ENCODE peak calls at places on chromosomes 4 and X, in ten cellular contexts. J is kidney epithelial cell, Z is AG09309, U is cardiac fibroblast, S is Peyer's patch, O is left lung, K is body of pancreas, G is MM.1S, N is prostate gland, C is A549. F is an unnamed sample.

GRCh38 chr4:102730968-102731533 is 29.7 kb downstream of the MANBA start:
- DNase-seq in N (no peak), K (no peak), U (no peak), S (no peak), O (no peak), G (no peak), Z (no peak), J (no peak), C (no peak), F (no peak)

GRCh38 chr4:143406523-143406922 is 69.8 kb downstream of the GAB1 start:
- DNase-seq in O (peak), Z (no peak), C (no peak), J (no peak), U (peak), K (peak), G (no peak), S (peak), N (no peak), F (peak)

GRCh38 chr4:52715255-52715897 is 35.8 kb downstream of the ERVMER34-1 start:
- DNase-seq in U (no peak), S (no peak), N (no peak), C (no peak), K (no peak), J (no peak), O (no peak), Z (no peak), G (no peak), F (no peak)

GRCh38 chrX:14476169-14476568 is 53.2 kb upstream of the GLRA2 start:
- DNase-seq in S (no peak), N (peak), Z (no peak), G (no peak), U (no peak), O (no peak), J (no peak), C (no peak), K (no peak), F (peak)

GRCh38 chrX:88612870-88613329 is 134.1 kb upstream of the CPXCR1 start:
- DNase-seq in N (no peak), U (peak), O (no peak), G (peak), J (no peak), S (no peak), K (no peak), Z (no peak), C (no peak), F (no peak)

GRCh38 chrX:150856101-150856500 is 42.4 kb downstream of the CD99L2 start:
- DNase-seq in G (no peak), N (no peak), C (no peak), U (peak), O (no peak), J (peak), Z (no peak), K (no peak), S (no peak), F (no peak)

GRCh38 chr4:94939791-94940530 is 182.2 kb downstream of the BMPR1B start:
- DNase-seq in C (no peak), O (no peak), Z (no peak), N (no peak), S (no peak), U (no peak), G (no peak), K (no peak), J (no peak), F (peak)

GRCh38 chr4:64166365-64166764 is 242.9 kb downstream of the TECRL start:
- DNase-seq in G (peak), O (no peak), J (no peak), U (no peak), S (no peak), Z (no peak), C (no peak), K (no peak), N (no peak), F (no peak)

GRCh38 chr4:173752610-173753009 is 222.6 kb upstream of the HAND2 start:
- DNase-seq in N (no peak), C (peak), O (no peak), J (no peak), Z (no peak), G (peak), S (no peak), U (peak), K (peak), F (peak)

GRCh38 chrX:133495464-133496391 is 80.4 kb upstream of the GPC4 start:
- DNase-seq in U (peak), Z (peak), O (no peak), G (no peak), C (no peak), J (no peak), N (peak), K (peak), S (no peak), F (peak)

DNA sequence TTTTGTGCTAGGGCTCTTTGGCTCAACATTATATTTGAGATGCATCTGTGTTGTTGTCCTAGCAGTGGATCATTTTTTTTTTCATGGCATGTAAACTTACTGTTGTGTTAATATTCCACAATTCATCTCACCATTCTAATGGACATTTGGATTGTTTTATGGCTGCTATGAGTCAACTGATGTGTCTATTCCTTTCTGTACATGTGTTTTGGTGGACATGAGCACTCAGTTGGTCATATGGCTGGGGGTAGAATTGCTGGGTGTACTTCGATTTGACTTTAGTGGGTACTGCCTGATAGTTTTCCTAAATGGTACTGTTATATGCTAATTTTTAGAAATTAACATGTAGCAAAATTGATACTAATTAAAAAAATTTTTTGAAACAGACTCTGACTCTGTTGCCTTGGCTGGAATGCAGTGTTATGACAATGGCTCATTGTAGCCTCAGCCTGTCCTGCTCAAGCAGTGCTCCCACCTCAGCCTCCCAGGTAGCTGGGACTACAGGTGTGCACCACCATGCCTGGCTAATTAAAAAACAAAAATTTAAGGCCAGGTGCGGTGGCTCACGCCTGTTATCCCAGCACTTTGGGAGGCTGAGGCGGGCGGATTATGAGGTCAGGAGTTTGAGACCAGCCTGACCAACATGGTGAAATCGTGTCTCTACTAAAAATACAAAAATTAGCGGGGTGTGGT is 9.0 kb downstream of the FAM193A start:
- DNase-seq in G (no peak), K (no peak), O (no peak), U (no peak), N (no peak), S (no peak), J (no peak), C (no peak), Z (no peak), F (no peak)
- TF ChIP-seq CTCF in G (no peak), K (no peak), O (no peak), U (no peak), N (no peak), S (no peak), J (no peak), C (no peak), Z (no peak), F (no peak)

GRCh38 chr4:16230308-16230707 is 4.0 kb upstream of the TAPT1 start:
- DNase-seq in C (no peak), K (no peak), G (no peak), N (no peak), S (no peak), J (no peak), O (no peak), U (no peak), Z (no peak), F (no peak)

GRCh38 chr4:16227462-16227868 is 1.2 kb upstream of the TAPT1 start:
- DNase-seq in Z (no peak), C (peak), J (no peak), N (no peak), K (peak), U (peak), G (peak), S (peak), O (peak), F (peak)

GRCh38 chr4:16226816-16227461 is 668 bp upstream of the TAPT1 start:
- DNase-seq in K (peak), C (peak), N (peak), S (peak), Z (no peak), J (no peak), G (peak), O (peak), U (peak), F (no peak)

GRCh38 chr4:16231570-16232252 is 5.4 kb upstream of the TAPT1 start:
- DNase-seq in N (no peak), K (no peak), S (no peak), C (no peak), J (no peak), O (no peak), U (peak), G (no peak), Z (no peak), F (peak)

DNA sequence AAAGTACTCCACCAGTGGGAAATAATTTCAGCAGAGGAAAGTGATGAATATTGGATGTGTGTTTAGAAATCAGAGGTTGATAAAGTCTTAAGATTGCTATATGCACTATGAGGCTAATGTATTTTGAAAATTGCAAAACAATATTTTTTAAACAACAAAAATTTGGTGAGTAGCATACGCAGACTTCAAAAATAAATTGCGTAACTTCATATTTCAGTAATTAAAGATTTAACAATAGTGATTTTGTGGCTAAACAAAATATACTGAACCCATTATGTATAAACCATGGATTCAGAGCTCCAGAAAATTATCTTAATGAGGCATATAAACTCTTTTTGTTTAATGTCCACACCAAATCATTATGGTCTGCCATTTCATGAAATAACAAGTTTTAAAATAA is 3.3 kb upstream of the TAPT1 start:
- DNase-seq in K (no peak), Z (no peak), C (no peak), J (no peak), U (no peak), O (no peak), N (no peak), S (no peak), G (no peak), F (no peak)
- H3K4me3 ChIP-seq in K (no peak), Z (no peak), C (no peak), J (no peak), U (no peak), O (no peak), N (no peak), S (no peak), G (no peak), F (no peak)

GRCh38 chrX:12824944-12825343 is 33.7 kb downstream of the PRPS2 start:
- DNase-seq in K (no peak), J (no peak), Z (no peak), U (no peak), G (no peak), C (peak), O (no peak), S (no peak), N (no peak), F (no peak)
- TF ChIP-seq CTCF in K (no peak), J (no peak), Z (no peak), U (no peak), G (no peak), C (no peak), O (no peak), S (no peak), N (no peak), F (no peak)

DNA sequence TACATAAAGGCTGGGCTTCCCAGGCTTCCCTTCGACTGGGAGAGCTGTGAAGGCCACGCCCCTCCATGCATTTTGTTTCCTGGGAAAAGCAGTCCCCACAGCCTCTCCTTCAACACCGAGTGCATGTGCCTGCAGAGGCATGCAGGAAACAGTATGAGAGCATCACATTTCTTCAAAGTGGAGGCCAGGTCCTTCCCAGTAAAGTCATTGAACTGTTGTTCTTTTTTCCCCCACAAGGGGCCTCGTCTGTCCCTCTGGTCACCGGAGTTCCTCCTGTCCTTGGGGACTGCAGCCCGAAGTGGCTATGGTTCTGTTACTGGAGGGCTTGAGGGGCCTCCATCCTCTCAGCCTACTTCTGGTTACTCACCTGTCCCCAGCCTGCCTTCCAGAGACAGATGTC is 56.0 kb downstream of the RAI2 start:
- DNase-seq in G (no peak), Z (no peak), N (no peak), C (no peak), J (no peak), S (no peak), U (no peak), K (no peak), O (no peak), F (no peak)
- H3K4me3 ChIP-seq in G (no peak), Z (no peak), N (no peak), C (no peak), J (no peak), S (no peak), U (no peak), K (no peak), O (no peak), F (no peak)

GRCh38 chrX:11528623-11529022 is 137.1 kb downstream of the ARHGAP6 start:
- DNase-seq in J (no peak), Z (no peak), S (no peak), O (no peak), U (peak), C (no peak), G (no peak), N (no peak), K (no peak), F (no peak)

GRCh38 chrX:11533211-11533651 is 132.5 kb downstream of the ARHGAP6 start:
- DNase-seq in N (peak), G (peak), Z (peak), C (peak), S (no peak), U (peak), J (peak), K (no peak), O (no peak), F (peak)

GRCh38 chrX:11530621-11531020 is 135.1 kb downstream of the ARHGAP6 start:
- DNase-seq in S (no peak), C (no peak), U (peak), J (no peak), Z (no peak), O (no peak), N (no peak), K (no peak), G (no peak), F (peak)

GRCh38 chrX:11532291-11533075 is 133.2 kb downstream of the ARHGAP6 start:
- DNase-seq in J (no peak), O (no peak), K (no peak), C (peak), G (no peak), Z (no peak), N (no peak), S (no peak), U (peak), F (peak)

DNA sequence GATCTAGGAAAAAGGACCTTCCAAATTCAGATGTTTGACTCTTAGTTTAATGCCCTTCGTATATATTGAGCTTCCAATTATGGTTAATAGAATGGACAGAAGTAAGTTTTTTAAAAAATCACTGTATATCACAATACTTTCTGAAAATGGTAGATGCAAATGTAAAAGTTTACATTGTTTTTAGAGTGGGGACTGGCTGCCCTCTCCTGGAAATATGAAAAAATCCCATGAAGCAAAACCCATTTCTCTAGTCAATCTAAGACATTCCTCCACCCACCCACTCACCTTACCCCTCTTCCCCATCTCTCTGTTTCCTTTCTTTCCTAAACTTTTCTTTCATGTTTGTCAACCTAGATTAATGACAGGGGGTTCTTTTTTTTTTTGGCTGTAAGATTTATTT is 134.5 kb downstream of the ARHGAP6 start:
- DNase-seq in C (peak), Z (no peak), O (no peak), N (peak), S (no peak), G (peak), J (no peak), U (peak), K (no peak), F (peak)
- TF ChIP-seq CTCF in C (peak), Z (peak), O (no peak), N (peak), S (no peak), G (peak), J (no peak), U (peak), K (no peak), F (peak)

GRCh38 chrX:525134-525533 is 105.5 kb upstream of the SHOX start:
- DNase-seq in K (no peak), O (no peak), J (no peak), Z (no peak), N (no peak), C (no peak), U (no peak), S (no peak), G (no peak), F (no peak)
- H3K4me3 ChIP-seq in K (no peak), O (no peak), J (no peak), Z (no peak), N (no peak), C (no peak), U (no peak), S (no peak), G (no peak), F (no peak)

GRCh38 chr4:118682928-118683327 is 2.3 kb upstream of the METTL14 start:
- DNase-seq in S (no peak), G (peak), K (no peak), U (peak), Z (peak), J (no peak), O (no peak), C (peak), N (no peak), F (peak)

GRCh38 chr4:118676128-118676527 is 9.1 kb upstream of the METTL14 start:
- DNase-seq in U (no peak), J (no peak), Z (no peak), K (no peak), S (no peak), N (no peak), C (no peak), O (no peak), G (no peak), F (peak)

GRCh38 chr4:118683513-118683912 is 1.7 kb upstream of the METTL14 start:
- DNase-seq in S (no peak), Z (no peak), J (no peak), O (no peak), G (no peak), C (peak), K (no peak), U (peak), N (no peak), F (peak)

GRCh38 chr4:118684873-118685811 is at the start of gene METTL14:
- DNase-seq in J (peak), N (peak), O (peak), G (peak), Z (peak), S (peak), K (peak), C (peak), U (peak), F (peak)

GRCh38 chr4:118680808-118681207 is 4.4 kb upstream of the METTL14 start:
- DNase-seq in S (no peak), G (no peak), U (no peak), K (no peak), J (no peak), N (no peak), C (peak), Z (no peak), O (no peak), F (no peak)
- TF ChIP-seq CTCF in S (no peak), G (no peak), U (no peak), K (no peak), J (no peak), N (no peak), C (no peak), Z (no peak), O (no peak), F (no peak)

DNA sequence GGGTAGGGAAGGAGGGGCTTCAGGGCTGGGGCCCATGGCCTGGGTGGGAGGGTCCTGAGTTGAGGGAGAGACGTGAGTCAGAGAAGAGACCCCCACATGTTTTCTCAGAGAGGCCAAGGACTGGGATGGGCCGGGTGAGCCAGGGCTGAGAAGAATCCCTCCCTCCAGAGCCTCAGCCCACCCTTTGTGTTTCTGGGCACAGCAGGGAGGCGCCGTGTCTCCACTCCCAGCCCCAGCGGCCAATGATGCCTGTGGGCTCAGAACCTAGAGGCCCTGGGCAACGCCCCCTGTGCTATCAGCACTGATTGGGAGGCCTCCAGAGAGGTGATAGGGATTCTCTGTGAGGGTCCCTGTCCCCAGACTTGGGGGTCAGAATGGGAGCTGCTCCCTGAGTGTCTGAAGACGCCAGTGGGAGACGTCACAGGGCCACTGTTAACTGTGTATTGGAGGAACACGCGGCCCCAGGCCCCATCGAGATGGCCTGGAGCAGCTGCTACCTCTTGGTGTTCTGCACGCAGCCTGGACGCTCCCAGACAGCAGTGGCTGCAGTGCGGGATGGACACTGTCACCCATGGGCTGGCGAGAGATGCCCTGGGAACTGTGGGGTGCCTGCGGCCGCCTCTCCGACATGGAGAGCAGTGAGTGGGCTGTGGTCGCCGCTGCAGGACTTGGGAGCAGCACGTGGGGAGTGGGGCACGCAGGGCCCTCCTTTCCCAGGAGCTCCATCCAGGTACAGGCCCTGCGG is 8.5 kb downstream of the FGFRL1 start:
- DNase-seq in S (no peak), J (no peak), O (no peak), C (no peak), N (no peak), U (no peak), K (no peak), Z (no peak), G (no peak), F (no peak)
- H3K4me3 ChIP-seq in S (no peak), J (no peak), O (no peak), C (no peak), N (no peak), U (no peak), K (no peak), Z (no peak), G (no peak), F (no peak)

DNA sequence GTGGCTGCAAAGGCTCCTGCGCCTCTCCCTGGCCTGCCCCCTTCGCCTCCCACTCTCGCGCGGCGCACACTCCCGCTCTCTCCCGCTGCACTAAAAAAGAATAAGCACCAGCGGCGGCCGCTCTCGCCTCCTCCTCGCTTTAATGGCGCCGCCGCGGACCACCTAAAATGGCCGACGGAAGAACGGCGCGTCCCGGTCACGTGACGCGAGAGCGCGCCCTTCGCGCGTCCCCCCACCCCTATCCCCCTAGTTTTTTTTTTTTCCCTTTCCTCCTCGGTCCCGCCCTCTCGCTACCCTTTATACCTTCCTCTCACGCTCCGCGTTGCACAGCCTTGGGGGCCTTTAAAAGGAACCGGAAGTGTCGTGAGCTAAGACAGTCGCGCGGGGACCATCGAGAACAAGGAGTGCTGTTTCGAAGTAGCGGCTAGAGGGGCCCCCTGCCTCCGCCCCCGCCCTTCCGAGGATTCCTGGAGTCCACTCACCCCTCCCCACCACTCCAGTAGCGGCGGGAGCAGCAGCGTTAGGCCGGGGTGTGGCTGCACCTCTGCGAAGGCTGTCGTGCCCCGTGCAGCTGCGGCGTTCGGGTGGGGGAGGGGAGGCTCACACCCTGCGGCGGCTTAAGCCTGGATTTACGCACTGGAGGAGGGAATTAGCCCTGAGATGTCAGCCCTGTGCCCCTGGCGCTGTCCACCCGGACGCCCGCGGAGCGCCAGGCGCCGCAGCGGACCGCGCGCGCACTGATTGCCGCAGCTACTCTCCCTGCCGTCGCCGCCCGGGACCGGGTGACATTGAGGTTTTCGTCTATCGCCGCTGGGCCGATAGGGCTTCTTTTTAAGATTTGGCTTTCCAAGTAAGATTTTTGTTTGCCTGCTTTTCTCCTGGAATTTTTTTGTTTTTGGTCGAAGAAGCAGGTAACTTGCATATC is at the start of gene HNRNPD:
- DNase-seq in K (peak), N (peak), J (peak), S (peak), C (peak), Z (peak), O (peak), G (peak), U (peak), F (peak)
- TF ChIP-seq CTCF in K (peak), N (peak), J (no peak), S (no peak), C (no peak), Z (no peak), O (no peak), G (no peak), U (no peak), F (no peak)